ENCODE peak calls at places on chromosomes 16 and 17, in seven cellular contexts. I is cardiac muscle cell, S is adrenal gland, C is germinal center, D is A549, Y is HFFc6, H is IMR-90. N is an unnamed sample.

GRCh38 chr17:29140051-29140582 is 40.1 kb downstream of the MYO18A start:
- DNase-seq in I (peak), S (peak), C (peak), D (no peak), Y (peak), H (peak), N (no peak)

GRCh38 chr17:16584273-16584995 is 15.4 kb upstream of the ZNF287 start:
- DNase-seq in I (peak), S (peak), C (peak), D (peak), Y (peak), H (peak), N (peak)

GRCh38 chr17:7191571-7192270 is 12.6 kb upstream of the ASGR1 start:
- DNase-seq in I (peak), S (no peak), C (no peak), D (peak), Y (no peak), H (peak), N (no peak)

GRCh38 chr17:40345161-40346034 is 19.1 kb downstream of the GJD3 start:
- DNase-seq in I (peak), S (peak), C (no peak), D (peak), Y (peak), H (peak), N (no peak)

GRCh38 chr17:56426901-56427300 is 166.6 kb upstream of the NOG start:
- DNase-seq in I (no peak), S (no peak), C (no peak), D (no peak), Y (no peak), H (no peak), N (no peak)

GRCh38 chr17:48453447-48453846 is 23.4 kb upstream of the SKAP1 start:
- DNase-seq in I (no peak), S (no peak), C (no peak), D (no peak), Y (no peak), H (no peak), N (no peak)

GRCh38 chr17:50681260-50682200 is 26.2 kb downstream of the ANKRD40 start:
- DNase-seq in I (peak), S (peak), C (no peak), D (peak), Y (peak), H (peak), N (peak)

GRCh38 chr17:80751460-80752368 is 207.1 kb downstream of the RPTOR start:
- DNase-seq in I (no peak), S (no peak), C (no peak), D (no peak), Y (peak), H (peak), N (peak)

GRCh38 chr17:15261063-15261817 is 3.9 kb downstream of the PMP22 start:
- DNase-seq in I (peak), S (peak), C (no peak), D (peak), Y (peak), H (peak), N (peak)

GRCh38 chr16:64077242-64077641 is 1044.6 kb downstream of the CDH11 start:
- DNase-seq in I (no peak), S (no peak), C (no peak), D (no peak), Y (no peak), H (no peak), N (no peak)

GRCh38 chr17:72342582-72343527 is 222.0 kb downstream of the SOX9 start:
- DNase-seq in I (peak), S (no peak), C (no peak), D (no peak), Y (no peak), H (no peak), N (no peak)

GRCh38 chr16:87864331-87864989 is 4.8 kb downstream of the SLC7A5 start:
- DNase-seq in I (no peak), S (no peak), C (no peak), D (peak), Y (no peak), H (peak), N (no peak)

GRCh38 chr16:54526916-54527315 is 240.3 kb upstream of the IRX3 start:
- DNase-seq in I (no peak), S (no peak), C (no peak), D (no peak), Y (peak), H (no peak), N (no peak)

GRCh38 chr17:79022507-79022991 is 1.4 kb upstream of the C1QTNF1 start:
- DNase-seq in I (peak), S (peak), C (no peak), D (no peak), Y (no peak), H (no peak), N (no peak)

GRCh38 chr16:84367750-84368320 is 503 bp upstream of the ATP2C2 start:
- DNase-seq in I (no peak), S (no peak), C (no peak), D (no peak), Y (no peak), H (no peak), N (no peak)

GRCh38 chr16:3966681-3967080 is 86.2 kb upstream of the CREBBP start:
- DNase-seq in I (no peak), S (no peak), C (no peak), D (no peak), Y (no peak), H (no peak), N (no peak)

GRCh38 chr16:3099732-3100499 is 822 bp upstream of the ZSCAN10 start:
- DNase-seq in I (peak), S (peak), C (peak), D (peak), Y (peak), H (peak), N (peak)

GRCh38 chr17:18235743-18236256 is 10.4 kb downstream of the LLGL1 start:
- DNase-seq in I (peak), S (peak), C (no peak), D (no peak), Y (peak), H (peak), N (no peak)

GRCh38 chr16:47113130-47113529 is 30.6 kb downstream of the NETO2 start:
- DNase-seq in I (no peak), S (no peak), C (no peak), D (no peak), Y (no peak), H (no peak), N (peak)

GRCh38 chr17:74776044-74776962 is at the start of gene NAT9:
- DNase-seq in I (peak), S (peak), C (peak), D (peak), Y (peak), H (peak), N (peak)

GRCh38 chr16:56233795-56234566 is 42.7 kb downstream of the GNAO1 start:
- DNase-seq in I (no peak), S (no peak), C (no peak), D (no peak), Y (no peak), H (no peak), N (no peak)

GRCh38 chr17:4900231-4901107 is 1.1 kb downstream of the C17orf107 start:
- DNase-seq in I (no peak), S (no peak), C (peak), D (no peak), Y (no peak), H (no peak), N (no peak)

GRCh38 chr16:55711959-55712876 is 56.4 kb downstream of the SLC6A2 start:
- DNase-seq in I (peak), S (peak), C (peak), D (peak), Y (peak), H (peak), N (peak)

GRCh38 chr17:76270770-76271668 is 5.9 kb downstream of the UBALD2 start:
- DNase-seq in I (no peak), S (no peak), C (no peak), D (no peak), Y (no peak), H (no peak), N (no peak)

GRCh38 chr16:70589998-70590471 is 56.3 kb upstream of the IL34 start:
- DNase-seq in I (peak), S (peak), C (no peak), D (peak), Y (no peak), H (peak), N (no peak)

GRCh38 chr17:58691701-58692238 is at the start of gene TEX14:
- DNase-seq in I (no peak), S (no peak), C (no peak), D (no peak), Y (no peak), H (no peak), N (no peak)

GRCh38 chr17:1239210-1239609 is 31.0 kb upstream of the BHLHA9 start:
- DNase-seq in I (peak), S (no peak), C (no peak), D (no peak), Y (no peak), H (peak), N (no peak)

GRCh38 chr17:66300956-66301355 is 1.5 kb upstream of the PRKCA start:
- DNase-seq in I (no peak), S (no peak), C (no peak), D (no peak), Y (no peak), H (no peak), N (no peak)

GRCh38 chr17:79147791-79148506 is 73.3 kb downstream of the ENGASE start:
- DNase-seq in I (no peak), S (no peak), C (no peak), D (no peak), Y (no peak), H (no peak), N (no peak)

GRCh38 chr17:77127735-77128361 is 12.9 kb upstream of the SEC14L1 start:
- DNase-seq in I (peak), S (peak), C (no peak), D (no peak), Y (no peak), H (no peak), N (no peak)

GRCh38 chr16:49696414-49697101 is 159.4 kb downstream of the ZNF423 start:
- DNase-seq in I (no peak), S (no peak), C (no peak), D (no peak), Y (no peak), H (no peak), N (no peak)

GRCh38 chr16:78995441-78995840 is 605.1 kb downstream of the MAF start:
- DNase-seq in I (no peak), S (no peak), C (no peak), D (no peak), Y (no peak), H (no peak), N (no peak)

GRCh38 chr16:70429888-70430666 is 8.8 kb downstream of the ST3GAL2 start:
- DNase-seq in I (no peak), S (no peak), C (peak), D (no peak), Y (no peak), H (no peak), N (no peak)

GRCh38 chr17:13756763-13757162 is 155.0 kb upstream of the HS3ST3A1 start:
- DNase-seq in I (no peak), S (no peak), C (no peak), D (no peak), Y (no peak), H (no peak), N (no peak)

GRCh38 chr17:50767446-50767845 is at the start of gene ANKRD40CL:
- DNase-seq in I (no peak), S (no peak), C (no peak), D (no peak), Y (no peak), H (no peak), N (no peak)

GRCh38 chr16:50438041-50438437 is 69.3 kb upstream of the BRD7 start:
- DNase-seq in I (no peak), S (no peak), C (no peak), D (no peak), Y (peak), H (no peak), N (no peak)